ENCODE peak calls at places on chromosomes 13 and 19, in four cellular contexts. P is body of pancreas, W is tibial nerve, F is adrenal gland. K is an unnamed sample.

GRCh38 chr19:47487551-47488515 is 3.8 kb upstream of the KPTN start:
- DNase-seq in P (no peak), W (no peak), F (no peak), K (no peak)

GRCh38 chr19:34733266-34733825 is 697 bp upstream of the ZNF181 start:
- DNase-seq in P (no peak), W (peak; percentile 61), F (peak; percentile 74), K (peak; percentile 80)

GRCh38 chr19:38402967-38403674 is at the start of gene FAM98C:
- DNase-seq in P (peak; percentile 97), W (peak; percentile 90), F (peak; percentile 95), K (peak; percentile 93)

GRCh38 chr19:2507109-2507508 is 31.2 kb downstream of the GADD45B start:
- DNase-seq in P (peak; percentile 78), W (no peak), F (no peak), K (no peak)

GRCh38 chr13:111398715-111399299 is 78.4 kb downstream of the TEX29 start:
- DNase-seq in P (no peak), W (no peak), F (no peak), K (peak; percentile 11)

GRCh38 chr13:60887711-60888110 is 490.7 kb downstream of the TDRD3 start:
- DNase-seq in P (no peak), W (no peak), F (no peak), K (no peak)

GRCh38 chr13:33123066-33123940 is 107.1 kb downstream of the KL start:
- DNase-seq in P (peak; percentile 20), W (peak; percentile 60), F (peak; percentile 73), K (peak; percentile 71)

GRCh38 chr13:25446261-25446660 is 74.5 kb downstream of the ATP8A2 start:
- DNase-seq in P (no peak), W (no peak), F (no peak), K (no peak)

GRCh38 chr13:35712907-35713685 is 236.6 kb upstream of the MAB21L1 start:
- DNase-seq in P (no peak), W (no peak), F (no peak), K (no peak)

GRCh38 chr13:50892162-50892944 is 17.2 kb upstream of the RNASEH2B start:
- DNase-seq in P (no peak), W (no peak), F (no peak), K (no peak)

GRCh38 chr13:109869312-109870237 is 83.2 kb upstream of the IRS2 start:
- DNase-seq in P (peak; percentile 89), W (no peak), F (peak; percentile 90), K (peak; percentile 27)

GRCh38 chr13:69324109-69324886 is 783.3 kb upstream of the ATXN8OS start:
- DNase-seq in P (no peak), W (no peak), F (no peak), K (no peak)
- H3K27ac ChIP-seq in P (no peak overlapping the region), W (no peak overlapping the region), F (no peak overlapping the region), K (no peak overlapping the region)

DNA sequence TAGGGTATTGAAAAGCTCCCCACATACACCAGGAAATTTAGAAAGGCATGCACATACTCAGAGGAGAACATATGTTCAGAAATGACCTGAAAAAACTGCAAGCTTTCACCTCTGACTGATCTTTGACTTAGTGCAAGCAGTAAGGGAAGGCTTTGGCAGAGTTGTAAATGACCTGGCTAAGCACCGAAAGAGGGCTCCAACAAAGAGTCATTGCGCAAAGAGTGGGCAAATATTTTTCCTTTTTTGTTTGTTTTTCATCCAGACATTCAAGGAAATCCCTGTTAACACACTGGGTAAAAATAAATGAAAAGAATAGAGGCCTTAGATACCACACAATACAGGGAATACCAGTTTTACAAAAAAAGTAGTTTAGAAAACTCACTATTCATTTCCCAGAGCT is 5.2 kb upstream of the ZNF233 start:
- DNase-seq in P (no peak), W (no peak), F (no peak), K (no peak)
- H3K4me3 ChIP-seq in P (no peak overlapping the region), W (no peak overlapping the region), F (no peak overlapping the region), K (no peak overlapping the region)

GRCh38 chr19:54364775-54365257 is at the start of gene LAIR1:
- DNase-seq in P (no peak), W (peak; percentile 42), F (peak; percentile 50), K (peak; percentile 71)
- H3K27ac ChIP-seq in P (no peak within 1 kb of the TSS), W (peak within 1 kb of the TSS; percentile 53), F (peak within 1 kb of the TSS; percentile 37), K (no peak within 1 kb of the TSS)

GRCh38 chr19:11480927-11481776 is at the start of gene ELAVL3:
- DNase-seq in P (no peak), W (no peak), F (no peak), K (no peak)

GRCh38 chr19:11480081-11480926 is 542 bp downstream of the ELAVL3 start:
- DNase-seq in P (no peak), W (no peak), F (no peak), K (no peak)

GRCh38 chr19:11479470-11480080 is 1.3 kb downstream of the ELAVL3 start:
- DNase-seq in P (peak; percentile 65), W (no peak), F (peak; percentile 63), K (no peak)

GRCh38 chr19:11478167-11479089 is 2.4 kb downstream of the ELAVL3 start:
- DNase-seq in P (no peak), W (no peak), F (no peak), K (no peak)

DNA sequence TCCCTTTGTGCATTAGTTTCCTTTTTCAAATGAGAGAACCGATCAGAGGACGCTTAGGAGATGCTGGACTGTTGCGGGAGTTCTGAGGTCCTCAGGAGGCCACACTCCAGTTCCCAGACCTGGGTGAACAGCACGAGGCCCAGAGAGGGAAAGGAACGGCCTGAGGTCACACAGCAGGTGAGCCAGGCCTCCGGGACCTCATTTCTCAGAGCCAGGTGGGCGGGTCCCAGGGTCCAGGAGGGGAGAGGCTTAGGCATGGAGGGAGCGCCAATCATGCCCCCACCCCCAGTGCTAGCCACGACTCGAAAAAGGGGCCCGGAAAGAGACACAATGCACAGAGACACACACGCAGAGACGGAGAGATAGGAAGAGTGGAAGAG is 1.8 kb downstream of the ELAVL3 start:
- DNase-seq in P (no peak), W (no peak), F (no peak), K (no peak)
- H3K4me3 ChIP-seq in P (no peak overlapping the region), W (no peak overlapping the region), F (no peak overlapping the region), K (no peak overlapping the region)

DNA sequence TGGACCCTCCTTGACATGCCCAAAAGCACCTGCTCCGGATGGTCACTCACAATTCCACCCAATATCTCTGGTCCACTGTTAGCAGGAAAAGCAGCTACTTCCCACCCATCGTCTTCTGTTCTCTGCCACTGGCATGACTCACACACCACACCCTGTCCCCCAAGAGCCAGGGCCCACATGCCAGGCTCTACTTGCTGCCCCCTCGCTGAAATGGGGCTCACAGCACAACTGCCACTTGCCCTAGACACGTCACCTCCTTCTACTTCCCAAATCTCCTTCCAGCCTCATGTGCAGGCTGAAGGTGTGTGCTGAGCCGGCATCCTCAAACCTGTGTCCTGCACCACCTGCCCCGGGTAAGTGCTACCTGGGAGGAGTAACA is 65.0 kb downstream of the TBC1D4 start:
- DNase-seq in P (no peak), W (no peak), F (no peak), K (no peak)
- H3K27ac ChIP-seq in P (no peak overlapping the region), W (no peak overlapping the region), F (peak overlapping the region; percentile 59), K (no peak overlapping the region)